ENCODE peak calls at places on chromosomes 4 and X, in eight cellular contexts. J, Y, L, V, G, M, E and O are unnamed samples.

GRCh38 chrX:21374163-21374993 is at the start of gene CNKSR2:
- DNase-seq in Y (peak; percentile 87), E (peak; percentile 59), M (peak; percentile 56), G (no peak), J (no peak), V (peak; percentile 25), L (peak; percentile 76), O (peak; percentile 16)

GRCh38 chr4:95507147-95507546 is 41.6 kb downstream of the UNC5C start:
- DNase-seq in G (no peak), V (no peak), Y (no peak), M (no peak), E (no peak), J (no peak), L (no peak), O (no peak)

GRCh38 chr4:137608085-137608484 is 75.8 kb upstream of the PCDH18 start:
- DNase-seq in Y (no peak), M (peak; percentile 18), G (peak; percentile 27), L (no peak), V (no peak), E (peak; percentile 27), J (no peak), O (no peak)

GRCh38 chr4:115355329-115355728 is 241.9 kb upstream of the NDST4 start:
- DNase-seq in Y (no peak), M (no peak), J (no peak), E (no peak), G (no peak), V (no peak), L (no peak), O (no peak)

GRCh38 chrX:63754141-63754859 is 30.7 kb downstream of the ARHGEF9 start:
- DNase-seq in G (peak; percentile 17), Y (no peak), J (no peak), E (no peak), M (no peak), V (no peak), L (no peak), O (no peak)

GRCh38 chr4:54626113-54626512 is 31.6 kb upstream of the KIT start:
- DNase-seq in V (no peak), L (no peak), E (no peak), J (no peak), M (no peak), Y (no peak), G (peak; percentile 64), O (peak; percentile 34)

GRCh38 chr4:122542411-122543236 is 78.2 kb downstream of the IL21 start:
- DNase-seq in Y (no peak), G (no peak), L (no peak), J (no peak), E (no peak), V (no peak), M (no peak), O (no peak)

GRCh38 chr4:121950680-121951569 is 935 bp downstream of the TRPC3 start:
- DNase-seq in Y (peak; percentile 44), V (no peak), G (no peak), J (no peak), L (peak; percentile 66), E (peak; percentile 60), M (peak; percentile 18), O (no peak)

GRCh38 chr4:84481077-84481878 is 17.8 kb downstream of the NKX6-1 start:
- DNase-seq in M (no peak), J (no peak), G (no peak), L (no peak), V (no peak), E (no peak), Y (no peak), O (no peak)

GRCh38 chrX:142616636-142617035 is 409.1 kb upstream of the SPANXN4 start:
- DNase-seq in E (no peak), M (no peak), L (no peak), Y (no peak), V (no peak), J (no peak), G (no peak), O (no peak)

GRCh38 chrX:53481093-53481492 is 46.9 kb upstream of the HSD17B10 start:
- DNase-seq in Y (no peak), M (no peak), E (no peak), G (no peak), V (no peak), L (no peak), J (no peak), O (no peak)

GRCh38 chr4:48483006-48483776 is at the start of gene SLC10A4:
- DNase-seq in Y (peak; percentile 96), M (peak; percentile 18), J (no peak), G (no peak), E (peak; percentile 50), V (no peak), L (peak; percentile 68), O (peak; percentile 2)

GRCh38 chrX:72121381-72121780 is 10.3 kb downstream of the RTL5 start:
- DNase-seq in L (peak; percentile 65), G (peak; percentile 66), M (peak; percentile 40), J (no peak), V (peak; percentile 75), E (peak; percentile 86), Y (no peak), O (no peak)

DNA sequence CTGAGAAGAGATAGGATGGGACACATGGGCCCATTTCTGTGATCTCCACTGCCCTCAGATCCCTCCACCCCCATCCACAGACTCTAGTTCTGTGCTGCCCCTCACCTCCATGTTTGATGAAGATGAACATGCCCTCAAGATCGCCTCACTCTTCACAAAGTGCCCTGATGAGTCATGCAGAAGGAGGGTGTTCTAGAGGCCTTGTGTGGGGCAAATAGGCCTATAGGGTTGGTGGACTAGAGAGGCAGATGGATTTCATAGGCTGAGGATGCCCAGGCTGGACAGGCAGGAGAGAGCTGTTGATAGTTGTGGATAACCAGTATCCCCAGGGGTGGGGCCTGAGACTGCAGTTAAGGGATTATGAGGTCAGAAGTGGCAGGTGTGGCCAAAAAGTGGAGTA is at the start of gene CXorf65:
- DNase-seq in Y (no peak), E (no peak), G (no peak), L (no peak), M (no peak), J (no peak), V (no peak), O (no peak)
- H3K4me1 ChIP-seq in Y (no peaks in the 10 kb centered on the region), E (no peaks in the 10 kb centered on the region), G (no peaks in the 10 kb centered on the region), L (no peaks in the 10 kb centered on the region), M (no peaks in the 10 kb centered on the region), J (no peaks in the 10 kb centered on the region), V (no peaks in the 10 kb centered on the region), O (no peaks in the 10 kb centered on the region)

DNA sequence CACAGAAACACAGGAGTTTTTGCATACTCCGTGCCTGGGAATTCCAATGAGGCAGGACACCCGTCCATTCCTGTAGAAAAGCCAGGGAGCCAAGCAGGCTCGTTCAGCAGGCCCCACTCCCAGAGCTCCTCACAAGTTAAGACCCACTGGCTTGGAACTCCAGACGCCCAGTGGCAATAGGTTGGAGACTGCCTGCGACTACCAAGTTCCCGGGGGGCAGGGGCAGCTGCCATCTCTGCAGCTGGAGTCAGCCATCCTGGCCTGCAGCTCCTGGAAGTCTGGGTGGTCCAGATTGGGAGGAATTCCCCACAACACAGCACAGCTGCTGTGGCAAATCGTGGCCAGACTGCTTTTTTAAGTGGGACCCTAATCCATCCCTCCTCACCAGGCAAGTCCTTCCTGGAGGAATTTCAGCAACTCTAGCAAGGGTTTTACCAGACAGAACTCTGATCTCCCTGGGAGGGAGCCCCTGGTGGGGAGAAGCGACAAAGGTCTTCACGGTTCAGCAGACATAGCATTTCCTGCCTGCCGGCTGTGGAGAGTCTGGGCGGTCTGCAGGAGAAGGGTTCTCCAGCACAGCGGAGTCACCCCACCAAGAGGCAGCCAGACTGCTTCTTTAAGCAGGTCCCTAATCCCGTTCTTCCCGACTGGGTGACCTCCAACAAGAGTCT is 231.9 kb downstream of the STPG2 start:
- DNase-seq in L (no peak), G (no peak), M (no peak), E (no peak), J (no peak), V (no peak), Y (no peak), O (no peak)
- H3K4me3 ChIP-seq in L (no peak overlapping the region), G (no peak overlapping the region), M (no peak overlapping the region), E (no peak overlapping the region), J (no peak overlapping the region), V (no peak overlapping the region), Y (no peak overlapping the region), O (no peak overlapping the region)

DNA sequence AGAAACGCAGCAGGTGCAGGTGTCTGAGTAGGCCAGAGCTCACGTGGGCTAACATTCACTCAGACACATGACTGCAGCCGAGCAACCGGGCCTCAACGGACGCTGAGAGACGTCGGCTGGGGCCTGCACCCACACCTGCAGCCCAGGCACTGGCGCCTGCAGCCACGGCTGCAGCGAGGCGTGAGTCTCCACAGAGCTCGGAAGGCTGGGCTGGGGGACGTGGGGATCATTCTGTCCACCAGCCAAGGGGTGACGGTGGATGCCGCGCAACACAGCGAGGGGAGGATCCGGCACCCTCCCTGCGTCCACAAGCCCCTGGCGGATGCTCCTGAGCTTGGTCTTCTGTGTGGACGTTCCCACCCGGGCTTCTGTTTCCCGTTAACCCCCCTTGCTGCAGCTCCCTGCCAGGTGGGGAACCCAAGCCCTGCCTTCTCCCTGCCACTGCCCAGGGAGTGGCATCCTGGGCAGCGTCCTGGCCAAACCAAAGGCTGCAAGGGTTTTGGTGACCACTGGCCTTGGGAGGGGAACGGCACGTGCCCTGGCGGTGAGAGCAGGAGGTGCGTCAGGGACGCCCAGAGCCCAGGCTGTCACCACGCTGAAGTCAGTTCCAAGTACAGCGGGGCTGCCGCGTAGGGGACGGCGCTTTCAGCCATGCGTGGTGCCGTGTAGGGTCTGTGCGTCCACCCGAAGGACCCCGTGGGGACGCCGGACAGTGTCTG is 16.3 kb downstream of the PPP2R3B start:
- DNase-seq in G (no peak), E (peak; percentile 72), V (no peak), J (no peak), M (peak; percentile 62), Y (no peak), L (no peak), O (no peak)
- H3K27ac ChIP-seq in G (no peak overlapping the region), E (peak overlapping the region; percentile 48), V (no peak overlapping the region), J (no peak overlapping the region), M (peak overlapping the region; percentile 97), Y (no peak overlapping the region), L (no peak overlapping the region), O (no peak overlapping the region)

GRCh38 chrX:119760026-119760902 is 1.9 kb downstream of the SOWAHD start:
- DNase-seq in Y (peak; percentile 5), V (no peak), L (no peak), M (no peak), G (no peak), E (no peak), J (no peak), O (no peak)

GRCh38 chrX:119762718-119763117 is 4.3 kb downstream of the SOWAHD start:
- DNase-seq in M (no peak), L (no peak), Y (no peak), G (no peak), J (no peak), V (peak; percentile 53), E (no peak), O (no peak)

GRCh38 chrX:119763836-119764387 is 5.5 kb downstream of the SOWAHD start:
- DNase-seq in M (no peak), V (no peak), G (no peak), J (no peak), Y (no peak), E (no peak), L (no peak), O (no peak)

GRCh38 chrX:119759333-119759766 is 962 bp downstream of the SOWAHD start:
- DNase-seq in V (no peak), L (no peak), E (no peak), M (no peak), G (no peak), Y (peak; percentile 29), J (no peak), O (no peak)

DNA sequence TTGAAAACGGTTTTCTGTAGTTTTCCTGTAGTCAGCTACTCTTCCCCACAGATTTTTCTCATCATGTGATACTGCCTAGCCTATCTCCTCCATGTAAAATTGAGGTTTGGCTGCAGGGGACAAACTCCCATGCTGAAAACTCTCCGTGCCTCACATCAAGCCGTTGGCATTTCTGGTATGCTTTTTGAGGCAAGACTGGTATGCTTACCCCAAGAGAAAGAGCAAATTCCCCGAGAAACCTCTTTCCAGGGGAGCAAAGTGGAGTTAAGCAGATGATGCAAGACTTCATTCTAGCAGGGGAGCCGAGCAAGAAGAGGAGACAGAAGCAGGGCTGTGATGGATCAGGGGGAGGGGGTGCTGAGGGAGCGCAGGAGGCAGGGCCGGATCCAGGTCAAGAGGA is 4.8 kb downstream of the SOWAHD start:
- DNase-seq in E (no peak), Y (no peak), G (no peak), V (peak; percentile 64), J (no peak), L (no peak), M (no peak), O (no peak)
- H3K4me1 ChIP-seq in E (no peaks in the 10 kb centered on the region), Y (peaks cover 5% of the 10 kb centered on the region), G (no peaks in the 10 kb centered on the region), V (peaks cover 32% of the 10 kb centered on the region), J (peaks cover 5% of the 10 kb centered on the region), L (no peaks in the 10 kb centered on the region), M (no peaks in the 10 kb centered on the region), O (no peaks in the 10 kb centered on the region)